ENCODE peak calls at places on chromosomes 6 and 20, in eight cellular contexts. B is mesendoderm; T is WERI-Rb-1; W is SJSA1; D is tibial artery; V is effector memory CD4-positive, alpha-beta T cell; G is pancreas; Y is psoas muscle. I is an unnamed sample.

GRCh38 chr6:150527100-150527499 is 72.6 kb upstream of the PLEKHG1 start:
- DNase-seq in B (no peak), T (no peak), W (no peak), D (no peak), V (no peak), G (no peak), Y (no peak), I (no peak)

GRCh38 chr20:45758096-45758495 is 33.6 kb downstream of the WFDC3 start:
- DNase-seq in B (no peak), T (no peak), W (no peak), D (no peak), V (no peak), G (no peak), Y (no peak), I (no peak)

GRCh38 chr6:113903666-113904330 is 46.7 kb downstream of the MARCKS start:
- DNase-seq in B (peak; percentile 28), T (no peak), W (no peak), D (peak; percentile 62), V (no peak), G (no peak), Y (no peak), I (no peak)

GRCh38 chr6:90121982-90122381 is 174.7 kb downstream of the BACH2 start:
- DNase-seq in B (no peak), T (no peak), W (no peak), D (no peak), V (no peak), G (no peak), Y (peak; percentile 49), I (no peak)

GRCh38 chr6:44932651-44933091 is 395.5 kb upstream of the RUNX2 start:
- DNase-seq in B (no peak), T (no peak), W (no peak), D (no peak), V (peak; percentile 34), G (no peak), Y (no peak), I (no peak)

GRCh38 chr20:6311097-6311496 is 188.3 kb upstream of the FERMT1 start:
- DNase-seq in B (peak; percentile 3), T (no peak), W (no peak), D (no peak), V (no peak), G (no peak), Y (no peak), I (no peak)

GRCh38 chr6:11430036-11430435 is 107.5 kb upstream of the TMEM170B start:
- DNase-seq in B (no peak), T (no peak), W (no peak), D (no peak), V (no peak), G (no peak), Y (no peak), I (no peak)

GRCh38 chr6:5100806-5101205 is 15.7 kb downstream of the PPP1R3G start:
- DNase-seq in B (no peak), T (no peak), W (no peak), D (no peak), V (no peak), G (no peak), Y (no peak), I (no peak)

GRCh38 chr20:58889334-58890072 is 37.0 kb downstream of the GNAS start:
- DNase-seq in B (no peak), T (no peak), W (no peak), D (peak; percentile 68), V (no peak), G (peak; percentile 68), Y (no peak), I (no peak)

GRCh38 chr20:63739129-63740069 is at the start of gene SLC2A4RG:
- DNase-seq in B (peak; percentile 77), T (peak; percentile 47), W (peak; percentile 50), D (peak; percentile 90), V (peak; percentile 68), G (peak; percentile 94), Y (peak; percentile 86), I (peak; percentile 45)

GRCh38 chr20:26135325-26136110 is 438.9 kb upstream of the ZNF337 start:
- DNase-seq in B (no peak), T (no peak), W (no peak), D (no peak), V (no peak), G (no peak), Y (no peak), I (no peak)

GRCh38 chr20:50224553-50225255 is 34.1 kb downstream of the CEBPB start:
- DNase-seq in B (peak; percentile 25), T (no peak), W (peak; percentile 94), D (peak; percentile 95), V (no peak), G (no peak), Y (peak; percentile 86), I (no peak)

GRCh38 chr6:39130691-39131090 is 15.7 kb upstream of the SAYSD1 start:
- DNase-seq in B (no peak), T (no peak), W (no peak), D (no peak), V (no peak), G (no peak), Y (no peak), I (no peak)

GRCh38 chr6:108589244-108589730 is 28.6 kb downstream of the FOXO3 start:
- DNase-seq in B (peak; percentile 95), T (no peak), W (peak; percentile 33), D (peak; percentile 93), V (no peak), G (peak; percentile 59), Y (peak; percentile 76), I (no peak)

GRCh38 chr6:159961523-159961922 is 7.4 kb upstream of the IGF2R start:
- DNase-seq in B (no peak), T (no peak), W (no peak), D (no peak), V (no peak), G (no peak), Y (no peak), I (peak; percentile 48)
- H3K27ac ChIP-seq in B (no peak overlapping the region), T (no peak overlapping the region), W (no peak overlapping the region), D (no peak overlapping the region), V (no peak overlapping the region), G (no peak overlapping the region), Y (no peak overlapping the region), I (no peak overlapping the region)

GRCh38 chr6:66558189-66558588 is 851.2 kb upstream of the EYS start:
- DNase-seq in B (peak; percentile 85), T (no peak), W (no peak), D (no peak), V (no peak), G (no peak), Y (no peak), I (no peak)

GRCh38 chr6:66556936-66557335 is 849.9 kb upstream of the EYS start:
- DNase-seq in B (no peak), T (no peak), W (no peak), D (no peak), V (no peak), G (no peak), Y (no peak), I (no peak)

GRCh38 chr6:66561479-66561878 is 854.5 kb upstream of the EYS start:
- DNase-seq in B (no peak), T (no peak), W (no peak), D (no peak), V (no peak), G (no peak), Y (no peak), I (no peak)
- H3K27ac ChIP-seq in B (no peak overlapping the region), T (no peak overlapping the region), W (no peak overlapping the region), D (no peak overlapping the region), V (no peak overlapping the region), G (no peak overlapping the region), Y (no peak overlapping the region), I (no peak overlapping the region)

GRCh38 chr6:41706876-41707564 is 28.4 kb downstream of the TFEB start:
- DNase-seq in B (no peak), T (no peak), W (no peak), D (peak; percentile 81), V (no peak), G (no peak), Y (peak; percentile 61), I (peak; percentile 67)

GRCh38 chr6:41704656-41705328 is 30.6 kb downstream of the TFEB start:
- DNase-seq in B (no peak), T (no peak), W (no peak), D (no peak), V (no peak), G (no peak), Y (no peak), I (no peak)

GRCh38 chr6:41705996-41706835 is 29.2 kb downstream of the TFEB start:
- DNase-seq in B (peak; percentile 72), T (peak; percentile 92), W (no peak), D (peak; percentile 95), V (peak; percentile 11), G (no peak), Y (peak; percentile 87), I (peak; percentile 85)

GRCh38 chr6:41704028-41704427 is 31.4 kb downstream of the TFEB start:
- DNase-seq in B (no peak), T (no peak), W (no peak), D (no peak), V (no peak), G (no peak), Y (no peak), I (no peak)

DNA sequence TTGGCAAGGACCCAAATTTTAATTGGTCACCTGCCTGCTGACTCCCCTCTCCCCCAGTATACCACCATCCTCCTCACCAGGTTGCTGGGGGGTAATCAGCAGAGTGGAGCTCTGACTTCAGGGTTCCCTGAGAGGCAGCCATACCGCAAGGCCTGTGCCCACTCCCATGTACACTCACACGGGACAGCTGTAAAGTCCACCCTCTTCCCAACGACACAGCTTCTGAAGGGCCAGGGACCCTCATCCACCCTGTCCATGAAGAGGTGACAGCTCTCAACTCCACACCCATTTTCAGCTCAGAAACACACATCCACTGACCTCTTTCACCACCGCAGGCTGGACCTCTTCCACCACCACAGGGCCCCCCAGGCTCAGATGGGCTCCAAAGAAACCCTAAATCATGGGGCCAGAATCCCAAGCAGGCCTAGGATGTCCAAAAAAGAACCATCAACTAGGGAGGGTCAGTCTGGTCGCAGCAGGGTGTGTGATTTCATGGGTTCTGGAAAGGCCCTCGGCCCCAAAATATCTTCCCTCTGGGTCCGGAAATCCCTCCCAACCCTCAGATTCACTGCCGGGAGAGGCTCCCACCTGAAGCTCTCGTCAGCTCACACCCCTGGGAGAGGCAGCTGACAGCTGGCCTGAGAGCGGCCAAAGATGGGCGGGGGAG is 29.9 kb downstream of the TFEB start:
- DNase-seq in B (no peak), T (no peak), W (no peak), D (no peak), V (no peak), G (no peak), Y (no peak), I (no peak)
- H3K27ac ChIP-seq in B (no peak overlapping the region), T (no peak overlapping the region), W (no peak overlapping the region), D (peak overlapping the region; percentile 93), V (no peak overlapping the region), G (peak overlapping the region; percentile 27), Y (peak overlapping the region; percentile 85), I (no peak overlapping the region)

GRCh38 chr20:57662028-57662312 is 41.7 kb upstream of the ZBP1 start:
- DNase-seq in B (no peak), T (no peak), W (no peak), D (no peak), V (no peak), G (no peak), Y (no peak), I (no peak)

GRCh38 chr20:57664476-57664875 is 44.2 kb upstream of the ZBP1 start:
- DNase-seq in B (no peak), T (no peak), W (no peak), D (no peak), V (no peak), G (peak; percentile 39), Y (no peak), I (no peak)

GRCh38 chr20:57663681-57664451 is 43.6 kb upstream of the ZBP1 start:
- DNase-seq in B (no peak), T (no peak), W (no peak), D (peak; percentile 64), V (no peak), G (peak; percentile 55), Y (no peak), I (no peak)

GRCh38 chr20:57662313-57663240 is 42.4 kb upstream of the ZBP1 start:
- DNase-seq in B (no peak), T (peak; percentile 6), W (no peak), D (peak; percentile 64), V (no peak), G (peak; percentile 50), Y (no peak), I (no peak)

GRCh38 chr20:57663241-57663640 is 43.0 kb upstream of the ZBP1 start:
- DNase-seq in B (no peak), T (no peak), W (no peak), D (no peak), V (no peak), G (peak; percentile 36), Y (no peak), I (no peak)
- H3K27ac ChIP-seq in B (no peak overlapping the region), T (no peak overlapping the region), W (no peak overlapping the region), D (peak overlapping the region; percentile 47), V (no peak overlapping the region), G (no peak overlapping the region), Y (no peak overlapping the region), I (no peak overlapping the region)